ENCODE peak calls at places on chromosomes 5 and 9, in four cellular contexts. Y is colonic mucosa, O is left lung, J is body of pancreas. L is an unnamed sample.

GRCh38 chr5:14399054-14399657 is 182.4 kb upstream of the OTULINL start:
- DNase-seq in Y (peak; percentile 39), O (no peak), J (no peak), L (no peak)

GRCh38 chr9:38639577-38639940 is 19.2 kb upstream of the ANKRD18A start:
- DNase-seq in Y (no peak), O (no peak), J (no peak), L (no peak)

GRCh38 chr5:124843596-124843899 is 97.1 kb upstream of the ZNF608 start:
- DNase-seq in Y (no peak), O (no peak), J (no peak), L (no peak)

GRCh38 chr5:56278267-56278826 is 45.2 kb upstream of the ANKRD55 start:
- DNase-seq in Y (no peak), O (no peak), J (no peak), L (peak; percentile 81)

GRCh38 chr5:168813179-168813968 is 234.2 kb upstream of the PANK3 start:
- DNase-seq in Y (no peak), O (no peak), J (no peak), L (no peak)

GRCh38 chr9:99451121-99451606 is 229.1 kb downstream of the SEC61B start:
- DNase-seq in Y (no peak), O (no peak), J (peak; percentile 27), L (no peak)

GRCh38 chr5:14165375-14166091 is 22.4 kb downstream of the TRIO start:
- DNase-seq in Y (no peak), O (no peak), J (no peak), L (no peak)

GRCh38 chr9:92176068-92176799 is 61.0 kb upstream of the SPTLC1 start:
- DNase-seq in Y (no peak), O (no peak), J (no peak), L (no peak)

GRCh38 chr5:170437621-170438375 is 48.6 kb upstream of the KCNMB1 start:
- DNase-seq in Y (no peak), O (no peak), J (no peak), L (no peak)

GRCh38 chr5:111857633-111858032 is 100.6 kb upstream of the NREP start:
- DNase-seq in Y (no peak), O (no peak), J (no peak), L (no peak)

GRCh38 chr9:124139001-124139400 is 118.7 kb upstream of the NEK6 start:
- DNase-seq in Y (no peak), O (no peak), J (no peak), L (no peak)

GRCh38 chr5:9765421-9765820 is 135.3 kb upstream of the TAS2R1 start:
- DNase-seq in Y (no peak), O (no peak), J (no peak), L (no peak)

GRCh38 chr5:159780246-159780645 is 136.0 kb upstream of the ADRA1B start:
- DNase-seq in Y (no peak), O (no peak), J (no peak), L (no peak)

GRCh38 chr5:36041537-36041845 is 25.2 kb downstream of the UGT3A2 start:
- DNase-seq in Y (no peak), O (no peak), J (no peak), L (no peak)

GRCh38 chr9:89426389-89426961 is 71.4 kb downstream of the SEMA4D start:
- DNase-seq in Y (no peak), O (no peak), J (no peak), L (no peak)

GRCh38 chr5:143494162-143494561 is 90.7 kb upstream of the NR3C1 start:
- DNase-seq in Y (no peak), O (no peak), J (no peak), L (no peak)

GRCh38 chr5:122871669-122872068 is 26.3 kb downstream of the SNX24 start:
- DNase-seq in Y (no peak), O (no peak), J (no peak), L (no peak)

GRCh38 chr5:91425046-91425445 is 41.9 kb upstream of the ARRDC3 start:
- DNase-seq in Y (no peak), O (no peak), J (no peak), L (no peak)

GRCh38 chr9:112777914-112778313 is 27.4 kb downstream of the SNX30 start:
- DNase-seq in Y (no peak), O (no peak), J (no peak), L (no peak)

GRCh38 chr5:148511832-148512347 is 128.1 kb downstream of the FBXO38 start:
- DNase-seq in Y (no peak), O (no peak), J (no peak), L (no peak)

GRCh38 chr5:34827594-34828506 is 11.1 kb upstream of the TTC23L start:
- DNase-seq in Y (no peak), O (no peak), J (no peak), L (no peak)

GRCh38 chr5:63911871-63912270 is 50.4 kb downstream of the HTR1A start:
- DNase-seq in Y (no peak), O (no peak), J (no peak), L (no peak)

GRCh38 chr5:32909207-32909606 is 198.1 kb downstream of the NPR3 start:
- DNase-seq in Y (no peak), O (no peak), J (no peak), L (no peak)

GRCh38 chr9:127203501-127204327 is 60.9 kb upstream of the GARNL3 start:
- DNase-seq in Y (no peak), O (no peak), J (no peak), L (no peak)

GRCh38 chr9:22030101-22030598 is 21.0 kb upstream of the CDKN2B start:
- DNase-seq in Y (no peak), O (no peak), J (no peak), L (no peak)

GRCh38 chr9:119074017-119074416 is 295.2 kb downstream of the BRINP1 start:
- DNase-seq in Y (no peak), O (no peak), J (no peak), L (no peak)

GRCh38 chr5:169626779-169627178 is 10.3 kb upstream of the DOCK2 start:
- DNase-seq in Y (no peak), O (no peak), J (no peak), L (no peak)

DNA sequence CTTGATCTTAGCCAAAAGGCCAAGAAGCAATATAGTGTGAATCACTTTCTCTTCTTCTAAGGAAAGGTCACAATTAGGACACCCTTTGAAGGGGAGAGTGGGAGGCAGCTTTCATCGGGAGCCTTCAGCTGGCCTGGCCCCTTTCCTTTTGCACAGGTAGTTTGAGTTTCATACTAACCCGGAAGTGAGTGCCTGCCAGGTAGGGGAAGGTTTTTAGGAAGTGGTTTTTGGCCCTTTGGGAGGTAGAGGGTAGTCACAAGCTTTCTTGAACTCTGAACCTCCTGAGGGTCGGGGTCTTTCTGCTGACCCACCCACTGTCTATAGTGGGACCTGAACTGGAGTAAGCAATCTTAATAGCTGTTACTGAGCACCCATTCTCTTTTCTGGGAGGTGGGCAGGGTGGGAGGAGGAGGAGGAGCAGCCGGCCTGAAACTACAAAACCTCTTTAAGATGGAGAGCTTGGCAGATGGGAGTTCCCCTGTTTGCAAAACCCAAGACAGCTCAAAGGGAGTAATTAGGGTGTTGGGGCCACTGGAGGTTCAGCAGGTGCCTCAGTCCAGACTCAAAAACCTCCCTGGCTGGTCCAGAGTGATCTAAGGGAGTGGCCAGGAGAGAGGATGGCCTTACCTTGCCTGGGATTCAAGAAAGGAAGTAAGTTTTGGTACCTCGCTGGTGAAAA is 6.0 kb downstream of the LARP1 start:
- DNase-seq in Y (peak; percentile 22), O (no peak), J (no peak), L (no peak)
- H3K4me3 ChIP-seq in Y (no peak overlapping the region), O (no peak overlapping the region), J (no peak overlapping the region), L (no peak overlapping the region)

DNA sequence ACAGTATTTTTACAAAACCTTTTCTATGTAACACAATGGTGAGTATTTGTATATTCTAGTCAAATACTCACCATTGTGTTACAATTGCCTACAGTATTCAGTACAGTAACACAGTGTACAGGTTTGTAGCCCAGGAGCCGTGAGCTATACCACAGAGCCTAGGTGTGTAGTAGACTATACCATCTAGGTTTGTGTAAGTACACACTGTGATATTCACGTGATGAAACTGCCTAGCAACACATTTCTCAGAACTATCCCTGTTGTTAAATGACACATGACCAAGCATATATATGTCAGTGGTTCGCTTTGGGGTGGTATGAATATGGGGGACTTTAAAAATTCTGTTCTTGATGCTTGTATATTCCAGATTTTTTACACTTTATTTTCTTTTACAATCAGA is 21.3 kb downstream of the SH3PXD2B start:
- DNase-seq in Y (no peak), O (no peak), J (no peak), L (no peak)
- H3K36me3 ChIP-seq in Y (no peaks in the 10 kb centered on the region), O (peaks cover 15% of the 10 kb centered on the region), J (no peaks in the 10 kb centered on the region), L (no peaks in the 10 kb centered on the region)

DNA sequence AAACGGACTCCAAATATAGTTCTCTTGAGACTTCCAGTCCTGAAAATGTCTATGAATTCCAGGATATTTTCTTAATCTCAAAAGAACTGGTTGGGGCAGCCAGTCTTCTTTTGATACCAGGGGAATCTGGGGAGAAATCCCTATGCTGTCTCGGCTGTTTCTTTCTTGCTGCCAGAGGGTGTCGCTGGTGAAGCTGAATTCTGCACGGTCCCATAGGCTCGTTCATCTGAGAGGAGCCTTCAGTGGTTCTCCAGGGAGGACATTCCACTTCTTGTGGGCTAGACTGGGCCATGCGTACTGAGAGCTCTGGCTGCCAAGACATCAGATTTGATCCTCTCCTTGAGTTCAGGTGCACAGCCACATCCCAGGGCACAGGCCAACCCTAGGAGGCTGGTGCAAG is 155.0 kb upstream of the CLINT1 start:
- DNase-seq in Y (no peak), O (no peak), J (peak; percentile 16), L (peak; percentile 50)
- TF ChIP-seq CTCF in Y (peak; percentile 35), O (no peak), J (peak; percentile 27), L (peak; percentile 45)

DNA sequence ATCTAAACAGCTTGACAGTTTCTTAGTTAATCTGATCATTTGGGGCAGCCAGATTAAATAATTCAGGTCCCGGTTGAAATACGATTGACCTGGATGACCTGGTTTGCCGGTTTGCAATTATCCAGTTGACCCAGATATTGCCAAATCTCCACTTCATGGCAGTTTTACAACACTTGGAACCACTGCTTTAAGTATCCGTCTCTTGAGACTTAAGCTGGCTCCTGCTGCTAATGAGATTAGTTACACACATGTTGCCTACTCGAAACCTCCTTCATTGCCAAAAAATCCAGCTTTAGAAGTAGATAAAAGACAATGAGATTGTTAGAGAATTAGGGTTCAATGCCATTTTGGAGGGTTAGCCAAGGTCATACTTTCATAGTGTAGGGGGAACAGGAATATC is 136.2 kb upstream of the HAPLN1 start:
- DNase-seq in Y (peak; percentile 18), O (no peak), J (no peak), L (no peak)
- H3K4me3 ChIP-seq in Y (no peak overlapping the region), O (no peak overlapping the region), J (no peak overlapping the region), L (no peak overlapping the region)

GRCh38 chr5:138549414-138549813 is 6.4 kb upstream of the ETF1 start:
- DNase-seq in Y (no peak), O (no peak), J (no peak), L (no peak)

GRCh38 chr5:138553437-138554095 is 10.5 kb upstream of the ETF1 start:
- DNase-seq in Y (no peak), O (no peak), J (no peak), L (no peak)

GRCh38 chr5:138552700-138553099 is 9.7 kb upstream of the ETF1 start:
- DNase-seq in Y (no peak), O (no peak), J (no peak), L (no peak)

GRCh38 chr5:138557677-138558076 is 14.6 kb upstream of the ETF1 start:
- DNase-seq in Y (no peak), O (no peak), J (no peak), L (no peak)

DNA sequence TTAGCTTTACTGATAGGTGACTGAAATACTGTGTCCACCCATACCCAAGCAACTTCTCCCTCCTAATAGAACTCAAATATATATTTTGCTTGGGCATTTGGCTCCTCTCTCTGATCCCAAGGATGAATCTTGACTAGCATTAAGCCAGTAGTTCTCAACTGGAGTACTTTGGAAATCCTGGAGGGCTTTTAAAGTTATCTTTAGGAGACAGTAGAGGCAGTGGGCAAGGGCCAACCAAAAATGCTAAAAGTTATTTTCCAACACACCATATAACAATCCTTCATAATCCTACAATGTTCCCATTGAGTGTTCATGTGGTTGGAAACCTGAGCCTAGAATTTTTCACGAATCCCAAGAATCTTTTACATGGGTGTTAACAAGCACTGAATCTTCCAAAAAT is 11.1 kb upstream of the ETF1 start:
- DNase-seq in Y (no peak), O (no peak), J (no peak), L (no peak)
- H3K36me3 ChIP-seq in Y (peaks cover 20% of the 10 kb centered on the region), O (peaks cover 65% of the 10 kb centered on the region), J (peaks cover 11% of the 10 kb centered on the region), L (peaks cover 4% of the 10 kb centered on the region)

L was measured in Caco-2.